ENCODE peak calls at places on chromosomes 13 and 19, in nine cellular contexts. U, L, Z, W, N, Q, P, T and O are unnamed samples.

GRCh38 chr13:86282450-86282849 is 483.2 kb upstream of the SLITRK6 start:
- DNase-seq in U (no peak), L (no peak), Z (peak; percentile 23), W (no peak), N (no peak), Q (no peak), P (no peak), T (peak; percentile 81), O (no peak)

GRCh38 chr13:107669356-107669755 is 546.0 kb downstream of the LIG4 start:
- DNase-seq in U (no peak), L (no peak), Z (peak; percentile 37), W (no peak), N (no peak), Q (no peak), P (no peak), T (peak; percentile 9), O (no peak)

GRCh38 chr19:33413868-33414666 is 40.6 kb downstream of the CEBPG start:
- DNase-seq in U (no peak), L (no peak), Z (no peak), W (no peak), N (no peak), Q (no peak), P (no peak), T (no peak), O (no peak)

GRCh38 chr13:30421093-30422055 is 919 bp upstream of the UBE2L5 start:
- DNase-seq in U (no peak), L (peak; percentile 82), Z (peak; percentile 78), W (peak; percentile 75), N (peak; percentile 87), Q (peak; percentile 94), P (no peak), T (peak; percentile 57), O (no peak)

GRCh38 chr19:34459614-34460013 is 21.9 kb upstream of the WTIP start:
- DNase-seq in U (no peak), L (peak; percentile 52), Z (no peak), W (no peak), N (no peak), Q (no peak), P (no peak), T (no peak), O (no peak)

GRCh38 chr19:9671654-9672053 is 3.2 kb downstream of the ZNF562 start:
- DNase-seq in U (no peak), L (no peak), Z (peak; percentile 27), W (no peak), N (no peak), Q (no peak), P (no peak), T (no peak), O (no peak)

GRCh38 chr19:4495471-4495870 is 22.8 kb downstream of the PLIN4 start:
- DNase-seq in U (peak; percentile 22), L (peak; percentile 42), Z (no peak), W (no peak), N (no peak), Q (no peak), P (no peak), T (no peak), O (no peak)

GRCh38 chr13:44936246-44936645 is 53.0 kb downstream of the NUFIP1 start:
- DNase-seq in U (no peak), L (no peak), Z (no peak), W (no peak), N (no peak), Q (no peak), P (no peak), T (no peak), O (no peak)

GRCh38 chr13:80717834-80718233 is 376.9 kb upstream of the SPRY2 start:
- DNase-seq in U (no peak), L (no peak), Z (no peak), W (no peak), N (no peak), Q (no peak), P (no peak), T (no peak), O (no peak)

GRCh38 chr13:28313579-28313978 is 175.2 kb downstream of the PAN3 start:
- DNase-seq in U (peak; percentile 28), L (no peak), Z (peak; percentile 77), W (no peak), N (no peak), Q (no peak), P (no peak), T (no peak), O (no peak)

GRCh38 chr19:35240322-35240721 is 8.5 kb upstream of the LSR start:
- DNase-seq in U (no peak), L (no peak), Z (no peak), W (no peak), N (no peak), Q (no peak), P (no peak), T (no peak), O (no peak)

GRCh38 chr19:19267305-19267704 is 5.8 kb downstream of the TM6SF2 start:
- DNase-seq in U (no peak), L (no peak), Z (no peak), W (no peak), N (no peak), Q (no peak), P (no peak), T (no peak), O (no peak)

GRCh38 chr13:19597523-19597922 is 35.9 kb upstream of the MPHOSPH8 start:
- DNase-seq in U (no peak), L (no peak), Z (peak; percentile 55), W (no peak), N (no peak), Q (no peak), P (no peak), T (no peak), O (no peak)

GRCh38 chr13:92806215-92806614 is 420.4 kb upstream of the GPC6 start:
- DNase-seq in U (no peak), L (no peak), Z (peak; percentile 46), W (peak; percentile 3), N (no peak), Q (no peak), P (no peak), T (no peak), O (no peak)

GRCh38 chr13:93268327-93269028 is 41.9 kb downstream of the GPC6 start:
- DNase-seq in U (no peak), L (no peak), Z (peak; percentile 56), W (no peak), N (no peak), Q (no peak), P (no peak), T (no peak), O (no peak)

DNA sequence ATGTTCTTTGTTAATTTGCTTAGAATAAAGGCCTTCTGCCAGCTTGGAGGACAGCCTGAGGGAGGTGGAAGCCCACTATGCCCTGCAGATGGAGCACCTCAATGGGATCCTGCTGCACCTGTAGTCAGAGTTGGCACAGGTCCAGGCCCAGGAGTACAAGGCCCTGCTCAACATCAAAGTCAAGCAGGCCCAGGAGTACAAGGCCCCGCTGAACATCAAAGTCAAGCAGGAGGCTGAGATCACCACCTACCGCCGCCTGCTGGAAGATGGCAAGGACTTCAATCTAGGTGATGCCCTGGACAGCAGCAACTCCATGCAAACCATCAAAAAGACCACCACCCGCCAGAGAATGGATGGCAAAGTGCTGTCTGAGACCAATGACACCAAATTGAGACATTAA is 41.7 kb downstream of the ZNF85 start:
- DNase-seq in U (no peak), L (no peak), Z (no peak), W (no peak), N (peak; percentile 6), Q (no peak), P (no peak), T (no peak), O (no peak)
- TF ChIP-seq CTCF in U (no peak), L (no peak), Z (no peak), W (no peak), N (no peak), Q (no peak), P (no peak), T (no peak), O (no peak)

GRCh38 chr19:44705502-44706010 is 6.6 kb downstream of the CEACAM16 start:
- DNase-seq in U (no peak), L (no peak), Z (no peak), W (no peak), N (no peak), Q (no peak), P (no peak), T (no peak), O (no peak)
- TF ChIP-seq CTCF in U (no peak), L (no peak), Z (no peak), W (no peak), N (no peak), Q (no peak), P (no peak), T (no peak), O (no peak)

DNA sequence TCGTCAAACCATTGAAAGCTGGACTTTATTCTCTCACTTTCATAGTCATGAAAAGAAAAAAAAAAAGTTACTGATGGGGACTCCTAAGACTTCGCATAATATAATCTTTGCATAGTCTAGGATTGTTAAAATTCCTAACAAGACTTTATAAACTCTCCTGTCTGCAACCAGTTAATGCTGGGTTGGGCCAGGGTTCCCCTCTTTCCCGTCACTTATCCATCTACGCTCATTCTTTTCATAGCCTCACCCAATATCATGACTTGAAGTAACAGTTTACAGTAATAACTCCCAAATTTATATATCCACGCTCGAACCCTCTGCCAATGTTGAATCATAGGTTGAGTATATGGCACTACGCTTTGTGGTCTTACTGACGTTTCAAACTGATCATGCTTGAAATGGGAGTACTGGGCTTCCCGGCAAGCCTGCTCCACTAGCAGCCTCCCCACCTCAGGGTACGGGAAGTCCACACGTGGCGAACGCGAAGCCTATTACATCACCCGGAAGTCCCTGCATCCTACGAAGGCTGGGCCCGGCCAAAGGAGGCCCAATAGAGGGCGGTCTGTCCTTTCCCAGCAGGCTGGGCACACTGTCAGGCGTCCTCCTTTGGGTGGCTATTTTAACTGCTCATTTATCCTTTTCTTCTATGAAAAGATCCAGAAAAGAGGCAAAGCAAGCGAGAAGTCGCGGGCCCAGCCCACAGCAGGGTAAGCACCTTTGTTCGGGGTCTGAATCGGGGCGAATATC is 694 bp upstream of the ZNF460 start:
- DNase-seq in U (peak; percentile 92), L (peak; percentile 88), Z (peak; percentile 99), W (peak; percentile 82), N (peak; percentile 95), Q (peak; percentile 96), P (peak; percentile 69), T (peak; percentile 86), O (peak; percentile 75)
- TF ChIP-seq CTCF in U (peak; percentile 29), L (no peak), Z (peak; percentile 47), W (peak; percentile 23), N (peak; percentile 40), Q (no peak), P (no peak), T (peak; percentile 21), O (peak; percentile 38)

GRCh38 chr13:114116734-114117133 is 15.7 kb downstream of the RASA3 start:
- DNase-seq in U (no peak), L (no peak), Z (no peak), W (no peak), N (no peak), Q (no peak), P (no peak), T (no peak), O (no peak)

GRCh38 chr13:114115796-114116195 is 16.6 kb downstream of the RASA3 start:
- DNase-seq in U (no peak), L (peak; percentile 2), Z (no peak), W (no peak), N (no peak), Q (peak; percentile 69), P (no peak), T (no peak), O (no peak)

GRCh38 chr13:114113961-114114360 is 18.5 kb downstream of the RASA3 start:
- DNase-seq in U (no peak), L (no peak), Z (no peak), W (no peak), N (no peak), Q (peak; percentile 42), P (no peak), T (no peak), O (no peak)

GRCh38 chr13:114112826-114113322 is 19.5 kb downstream of the RASA3 start:
- DNase-seq in U (no peak), L (no peak), Z (no peak), W (no peak), N (no peak), Q (peak; percentile 63), P (no peak), T (no peak), O (no peak)

GRCh38 chr13:114115191-114115671 is 17.2 kb downstream of the RASA3 start:
- DNase-seq in U (no peak), L (peak; percentile 29), Z (peak; percentile 75), W (no peak), N (no peak), Q (peak; percentile 83), P (no peak), T (no peak), O (no peak)
- TF ChIP-seq CTCF in U (no peak), L (no peak), Z (peak; percentile 30), W (no peak), N (peak; percentile 22), Q (no peak), P (no peak), T (no peak), O (no peak)